ENCODE peak calls at places on chromosome 4, in six cellular contexts. P is breast epithelium, L is esophagus squamous epithelium, H is endodermal cell, S is heart left ventricle, G is uterus. R is an unnamed sample.

GRCh38 chr4:140096921-140097320 is 57.1 kb downstream of the MAML3 start:
- DNase-seq in P (no peak), L (no peak), H (no peak), S (no peak), G (no peak), R (no peak)

GRCh38 chr4:15963568-15963967 is 593 bp upstream of the FGFBP2 start:
- DNase-seq in P (no peak), L (no peak), H (no peak), S (no peak), G (no peak), R (no peak)

GRCh38 chr4:182236186-182236585 is 7.0 kb upstream of the TENM3 start:
- DNase-seq in P (no peak), L (no peak), H (no peak), S (no peak), G (no peak), R (no peak)

GRCh38 chr4:100738388-100739165 is 220.8 kb upstream of the EMCN start:
- DNase-seq in P (no peak), L (no peak), H (no peak), S (peak), G (peak), R (peak)

GRCh38 chr4:140256941-140257340 is 103.0 kb upstream of the MAML3 start:
- DNase-seq in P (no peak), L (no peak), H (no peak), S (no peak), G (no peak), R (no peak)

GRCh38 chr4:130559268-130559667 is 1463.3 kb downstream of the C4orf33 start:
- DNase-seq in P (no peak), L (no peak), H (no peak), S (no peak), G (no peak), R (no peak)

GRCh38 chr4:25299476-25300203 is 12.9 kb upstream of the ZCCHC4 start:
- DNase-seq in P (peak), L (no peak), H (peak), S (no peak), G (no peak), R (no peak)

GRCh38 chr4:116016201-116016600 is 902.8 kb upstream of the NDST4 start:
- DNase-seq in P (peak), L (no peak), H (no peak), S (peak), G (no peak), R (no peak)

GRCh38 chr4:14910411-14910810 is 91.9 kb upstream of the CPEB2 start:
- DNase-seq in P (no peak), L (no peak), H (no peak), S (no peak), G (no peak), R (no peak)

GRCh38 chr4:101042847-101043246 is 304.5 kb downstream of the PPP3CA start:
- DNase-seq in P (no peak), L (no peak), H (no peak), S (no peak), G (no peak), R (no peak)

GRCh38 chr4:67723949-67724348 is 23.0 kb upstream of the UBA6 start:
- DNase-seq in P (no peak), L (no peak), H (peak), S (no peak), G (no peak), R (no peak)

GRCh38 chr4:12612866-12613265 is 871.3 kb downstream of the RAB28 start:
- DNase-seq in P (no peak), L (no peak), H (no peak), S (no peak), G (no peak), R (no peak)

GRCh38 chr4:53935780-53936179 is 128.6 kb downstream of the CHIC2 start:
- DNase-seq in P (no peak), L (no peak), H (no peak), S (no peak), G (no peak), R (no peak)

GRCh38 chr4:68182382-68182820 is 52.7 kb upstream of the TMPRSS11F start:
- DNase-seq in P (no peak), L (no peak), H (no peak), S (no peak), G (no peak), R (no peak)

GRCh38 chr4:78645853-78646757 is 94.5 kb downstream of the ANXA3 start:
- DNase-seq in P (peak), L (no peak), H (no peak), S (peak), G (peak), R (peak)

GRCh38 chr4:10345381-10345784 is 111.8 kb downstream of the ZNF518B start:
- DNase-seq in P (no peak), L (no peak), H (no peak), S (no peak), G (no peak), R (no peak)

GRCh38 chr4:7132730-7133582 is 59.4 kb upstream of the SORCS2 start:
- DNase-seq in P (no peak), L (no peak), H (no peak), S (no peak), G (no peak), R (no peak)

GRCh38 chr4:11748169-11748872 is 319.6 kb upstream of the HS3ST1 start:
- DNase-seq in P (no peak), L (no peak), H (no peak), S (no peak), G (peak), R (no peak)

GRCh38 chr4:125639182-125639621 is 324.4 kb downstream of the FAT4 start:
- DNase-seq in P (no peak), L (no peak), H (peak), S (peak), G (no peak), R (peak)

GRCh38 chr4:174136013-174136412 is 147.5 kb downstream of the FBXO8 start:
- DNase-seq in P (no peak), L (no peak), H (no peak), S (no peak), G (peak), R (no peak)

GRCh38 chr4:127997534-127998388 is 32.6 kb downstream of the ABHD18 start:
- DNase-seq in P (no peak), L (no peak), H (no peak), S (no peak), G (peak), R (no peak)

GRCh38 chr4:65668201-65669007 is 1.9 kb downstream of the EPHA5 start:
- DNase-seq in P (no peak), L (no peak), H (peak), S (no peak), G (no peak), R (no peak)

GRCh38 chr4:7647932-7648812 is 213.4 kb upstream of the PSAPL1 start:
- DNase-seq in P (no peak), L (no peak), H (no peak), S (no peak), G (no peak), R (no peak)

GRCh38 chr4:118180776-118181175 is 146.5 kb downstream of the NDST3 start:
- DNase-seq in P (no peak), L (no peak), H (no peak), S (no peak), G (no peak), R (no peak)

GRCh38 chr4:38060829-38061431 is 100.7 kb downstream of the PTTG2 start:
- DNase-seq in P (no peak), L (no peak), H (no peak), S (no peak), G (peak), R (no peak)

GRCh38 chr4:82776925-82777542 is 21.6 kb downstream of the SCD5 start:
- DNase-seq in P (no peak), L (no peak), H (peak), S (no peak), G (no peak), R (no peak)

GRCh38 chr4:85854543-85854942 is 379.6 kb downstream of the ARHGAP24 start:
- DNase-seq in P (no peak), L (no peak), H (no peak), S (peak), G (no peak), R (peak)

GRCh38 chr4:78609580-78609979 is 58.0 kb downstream of the ANXA3 start:
- DNase-seq in P (no peak), L (no peak), H (no peak), S (no peak), G (no peak), R (no peak)

GRCh38 chr4:174119818-174120217 is 163.6 kb downstream of the FBXO8 start:
- DNase-seq in P (no peak), L (no peak), H (no peak), S (no peak), G (no peak), R (no peak)

GRCh38 chr4:168797176-168797575 is 212.9 kb downstream of the CBR4 start:
- DNase-seq in P (no peak), L (no peak), H (no peak), S (no peak), G (no peak), R (no peak)

GRCh38 chr4:75653845-75654503 is 19.2 kb downstream of the G3BP2 start:
- DNase-seq in P (no peak), L (no peak), H (peak), S (no peak), G (no peak), R (no peak)

GRCh38 chr4:184503869-184504300 is 29.5 kb upstream of the IRF2 start:
- DNase-seq in P (no peak), L (no peak), H (no peak), S (no peak), G (no peak), R (no peak)

GRCh38 chr4:171017596-171017995 is 795.6 kb upstream of the GALNTL6 start:
- DNase-seq in P (no peak), L (no peak), H (no peak), S (no peak), G (no peak), R (no peak)

GRCh38 chr4:138891610-138892009 is 124.0 kb upstream of the NOCT start:
- DNase-seq in P (no peak), L (no peak), H (no peak), S (no peak), G (no peak), R (no peak)
- H3K4me3 ChIP-seq in P (no peak), L (no peak), H (no peak), S (no peak), G (no peak), R (no peak)

GRCh38 chr4:183241771-183242170 is 78.3 kb downstream of the CLDN22 start:
- DNase-seq in P (no peak), L (no peak), H (no peak), S (no peak), G (no peak), R (no peak)
- H3K27ac ChIP-seq in P (no peak), L (no peak), H (no peak), S (no peak), G (no peak), R (no peak)

DNA sequence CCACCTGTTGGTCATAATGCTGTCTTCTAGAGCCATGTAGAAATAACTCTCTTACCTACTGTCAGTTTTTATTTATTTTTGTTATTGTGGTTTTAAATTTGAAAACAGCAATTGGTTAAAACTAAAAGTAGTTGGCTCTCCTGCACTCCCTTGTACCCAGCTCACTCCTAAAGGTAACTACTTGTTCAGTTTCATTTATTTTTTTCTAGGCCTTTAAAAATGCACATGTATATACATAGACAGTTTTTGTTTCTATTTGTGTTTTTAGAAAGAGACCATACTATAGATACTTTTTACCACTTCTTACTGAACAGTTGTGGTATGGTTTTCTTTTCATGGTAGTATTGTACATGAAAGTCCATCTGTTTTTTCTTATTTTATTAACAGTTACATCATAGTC is 16.8 kb downstream of the SMAD1 start:
- DNase-seq in P (no peak), L (no peak), H (no peak), S (no peak), G (no peak), R (no peak)
- H3K4me3 ChIP-seq in P (no peak), L (no peak), H (no peak), S (no peak), G (no peak), R (no peak)

GRCh38 chr4:137635108-137635507 is 102.8 kb upstream of the PCDH18 start:
- DNase-seq in P (no peak), L (no peak), H (no peak), S (no peak), G (no peak), R (no peak)
- H3K27ac ChIP-seq in P (no peak), L (no peak), H (no peak), S (no peak), G (no peak), R (no peak)

GRCh38 chr4:39256436-39256835 is 74.1 kb downstream of the WDR19 start:
- DNase-seq in P (no peak), L (no peak), H (no peak), S (no peak), G (no peak), R (no peak)
- H3K4me3 ChIP-seq in P (no peak), L (no peak), H (no peak), S (no peak), G (no peak), R (no peak)

DNA sequence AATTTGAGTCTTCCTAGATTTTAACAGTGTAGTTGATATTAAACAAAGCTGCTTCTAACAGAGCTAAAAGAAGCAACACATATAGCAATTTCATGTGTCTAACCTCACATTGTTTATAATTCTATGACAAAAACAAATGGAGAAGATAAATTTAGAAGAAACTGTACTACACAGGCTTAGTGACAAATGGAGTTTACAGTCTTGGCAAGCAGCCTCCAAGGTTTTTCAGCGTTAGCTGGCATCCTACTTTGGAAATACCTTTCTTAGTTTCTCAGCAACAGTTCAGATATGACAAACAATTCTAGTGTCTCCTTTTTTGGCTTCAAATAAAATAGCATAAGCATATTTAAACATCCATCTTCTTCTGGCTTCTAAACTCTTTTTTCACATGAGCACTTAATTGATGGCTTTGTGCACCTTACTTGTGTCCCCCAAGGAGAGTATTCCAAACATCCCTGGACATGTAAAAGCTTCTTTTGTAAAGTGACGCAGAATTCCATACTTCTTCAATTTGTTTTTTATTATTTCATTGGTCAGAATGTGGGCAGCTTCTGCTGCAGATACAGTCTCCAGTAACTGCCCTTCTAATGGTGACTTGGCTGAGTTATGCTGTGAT is 249.8 kb downstream of the ANTXR2 start:
- DNase-seq in P (no peak), L (no peak), H (no peak), S (no peak), G (peak), R (no peak)
- H3K27ac ChIP-seq in P (no peak), L (peak), H (no peak), S (no peak), G (no peak), R (no peak)

DNA sequence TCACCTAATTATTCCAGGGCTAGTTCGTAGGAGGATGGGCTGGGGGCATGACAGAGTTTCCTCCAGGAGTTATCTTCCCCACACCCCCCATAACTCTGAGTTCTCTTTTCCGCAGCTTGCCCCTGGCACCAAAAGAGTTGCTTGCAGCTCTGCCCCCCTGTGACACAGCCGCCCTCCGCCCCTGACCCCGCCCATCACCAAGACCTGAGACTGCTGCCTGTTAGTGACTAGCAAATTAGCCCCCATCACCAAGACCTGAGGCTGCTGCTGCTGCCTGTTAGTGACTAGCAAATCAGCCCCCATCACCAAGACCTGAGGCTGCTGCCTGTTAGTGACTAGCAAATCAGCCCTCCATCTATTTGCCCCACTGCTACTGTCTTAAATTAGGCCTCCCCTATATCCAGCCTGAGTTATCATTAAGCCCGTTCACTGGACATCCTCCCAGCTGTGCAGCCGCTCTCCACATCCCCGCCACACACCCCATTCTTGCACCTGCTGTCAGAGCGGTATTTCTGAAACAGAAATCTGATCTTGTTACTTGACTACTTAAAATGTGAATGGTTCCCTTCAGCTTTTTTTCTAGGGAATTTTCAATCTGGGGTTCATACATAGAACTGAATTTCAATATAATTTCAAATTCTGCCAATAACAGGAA is 1.5 kb upstream of the PAPSS1 start:
- DNase-seq in P (no peak), L (peak), H (peak), S (no peak), G (peak), R (no peak)
- H3K4me3 ChIP-seq in P (peak), L (peak), H (peak), S (peak), G (no peak), R (no peak)

DNA sequence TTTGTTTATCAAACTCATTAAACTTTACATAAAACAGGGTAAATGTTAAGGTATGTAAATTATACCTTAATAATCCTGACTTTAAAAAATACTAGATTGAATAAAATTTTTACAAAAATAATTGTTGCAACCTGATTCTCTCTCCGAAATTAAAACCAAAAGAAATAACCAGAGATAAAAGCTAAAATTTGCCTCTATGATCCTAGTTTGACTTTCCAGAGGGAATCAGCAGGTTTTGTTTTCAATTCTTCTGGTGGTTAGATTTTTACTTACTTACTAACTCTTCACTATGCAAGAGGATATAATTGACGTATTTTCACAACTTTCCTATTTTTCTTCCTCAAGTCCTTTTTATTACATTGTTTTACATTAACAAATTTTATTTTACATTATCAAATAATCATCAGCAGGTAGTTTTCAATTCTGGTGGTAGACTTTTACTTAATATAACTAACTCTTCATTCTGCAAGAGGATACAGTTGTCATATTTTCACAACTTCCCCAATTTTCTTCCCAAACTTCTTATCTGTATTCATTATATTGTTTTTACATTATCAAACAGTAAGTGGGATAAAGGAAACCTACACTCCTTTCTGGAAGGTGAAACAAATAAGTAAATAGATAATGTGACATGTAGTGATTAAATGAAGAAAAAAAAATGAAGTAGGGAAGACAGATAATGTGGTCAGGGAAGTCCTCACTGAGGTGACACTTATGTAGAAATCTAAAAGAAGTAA is 52.2 kb downstream of the TBCK start:
- DNase-seq in P (no peak), L (no peak), H (no peak), S (no peak), G (no peak), R (no peak)
- H3K27ac ChIP-seq in P (no peak), L (no peak), H (no peak), S (no peak), G (no peak), R (no peak)

R was measured in heart right ventricle.